ENCODE peak calls at places on chromosome 7, in five cellular contexts. T, E, Y, F and M are unnamed samples.

GRCh38 chr7:7911339-7911738 is 57.3 kb upstream of the GLCCI1 start:
- DNase-seq in T (no peak), E (peak), Y (no peak), F (no peak), M (no peak)

GRCh38 chr7:68420342-68420750 is 1177.9 kb upstream of the AUTS2 start:
- DNase-seq in T (no peak), E (no peak), Y (no peak), F (no peak), M (no peak)

GRCh38 chr7:124034754-124035100 is 1.9 kb upstream of the TMEM229A start:
- DNase-seq in T (no peak), E (no peak), Y (no peak), F (no peak), M (no peak)

GRCh38 chr7:158042156-158042880 is 545.3 kb downstream of the PTPRN2 start:
- DNase-seq in T (no peak), E (no peak), Y (no peak), F (no peak), M (no peak)

GRCh38 chr7:155807013-155807804 is 5.1 kb downstream of the SHH start:
- DNase-seq in T (no peak), E (no peak), Y (no peak), F (no peak), M (no peak)

GRCh38 chr7:2470204-2471021 is 5.8 kb downstream of the GRIFIN start:
- DNase-seq in T (no peak), E (no peak), Y (no peak), F (no peak), M (no peak)

GRCh38 chr7:71364559-71364958 is 232.6 kb downstream of the GALNT17 start:
- DNase-seq in T (no peak), E (no peak), Y (no peak), F (no peak), M (no peak)

GRCh38 chr7:47888371-47889265 is 59.6 kb downstream of the PKD1L1 start:
- DNase-seq in T (no peak), E (no peak), Y (no peak), F (no peak), M (no peak)

GRCh38 chr7:28778781-28779180 is 179.3 kb downstream of the TRIL start:
- DNase-seq in T (no peak), E (peak), Y (no peak), F (no peak), M (no peak)

GRCh38 chr7:139183878-139184338 is 47.1 kb upstream of the UBN2 start:
- DNase-seq in T (no peak), E (no peak), Y (no peak), F (no peak), M (peak)

GRCh38 chr7:101163281-101164070 is 1.9 kb downstream of the VGF start:
- DNase-seq in T (no peak), E (peak), Y (peak), F (peak), M (no peak)

GRCh38 chr7:80699030-80699638 is 60.7 kb downstream of the CD36 start:
- DNase-seq in T (no peak), E (peak), Y (peak), F (no peak), M (peak)

GRCh38 chr7:2173184-2173827 is 59.4 kb downstream of the MAD1L1 start:
- DNase-seq in T (no peak), E (no peak), Y (no peak), F (no peak), M (no peak)

GRCh38 chr7:4633012-4633411 is 49.1 kb upstream of the FOXK1 start:
- DNase-seq in T (no peak), E (peak), Y (no peak), F (no peak), M (no peak)

GRCh38 chr7:111199643-111200042 is 108.7 kb downstream of the LRRN3 start:
- DNase-seq in T (no peak), E (peak), Y (no peak), F (no peak), M (no peak)

GRCh38 chr7:67696878-67697277 is 700.2 kb downstream of the TYW1 start:
- DNase-seq in T (no peak), E (no peak), Y (no peak), F (no peak), M (no peak)

GRCh38 chr7:5360451-5360850 is 63.2 kb downstream of the TNRC18 start:
- DNase-seq in T (no peak), E (no peak), Y (no peak), F (no peak), M (peak)

GRCh38 chr7:44713680-44714335 is 34.8 kb upstream of the ZMIZ2 start:
- DNase-seq in T (no peak), E (peak), Y (no peak), F (no peak), M (no peak)

GRCh38 chr7:50450691-50451051 is 521 bp upstream of the FIGNL1 start:
- DNase-seq in T (peak), E (peak), Y (peak), F (peak), M (no peak)

GRCh38 chr7:139023076-139023475 is 12.8 kb downstream of the ZC3HAV1L start:
- DNase-seq in T (no peak), E (peak), Y (no peak), F (no peak), M (no peak)

GRCh38 chr7:44059219-44060090 is 5.9 kb downstream of the PGAM2 start:
- DNase-seq in T (peak), E (no peak), Y (peak), F (no peak), M (no peak)

GRCh38 chr7:18495412-18496335 is at the start of gene HDAC9:
- DNase-seq in T (peak), E (peak), Y (peak), F (peak), M (no peak)

GRCh38 chr7:144728556-144728955 is 107.3 kb downstream of the TPK1 start:
- DNase-seq in T (no peak), E (no peak), Y (no peak), F (no peak), M (no peak)

GRCh38 chr7:156179872-156180390 is 367.7 kb upstream of the SHH start:
- DNase-seq in T (no peak), E (no peak), Y (no peak), F (no peak), M (no peak)

GRCh38 chr7:51295435-51296269 is 21.0 kb downstream of the COBL start:
- DNase-seq in T (no peak), E (no peak), Y (no peak), F (no peak), M (no peak)

GRCh38 chr7:132065973-132066611 is 509.7 kb upstream of the PODXL start:
- DNase-seq in T (no peak), E (peak), Y (no peak), F (no peak), M (no peak)

GRCh38 chr7:73841689-73842247 is 548 bp downstream of the METTL27 start:
- DNase-seq in T (no peak), E (no peak), Y (no peak), F (no peak), M (no peak)

GRCh38 chr7:130210181-130210935 is 2.7 kb downstream of the SSMEM1 start:
- DNase-seq in T (no peak), E (peak), Y (no peak), F (no peak), M (no peak)

GRCh38 chr7:148856035-148856881 is 27.8 kb downstream of the EZH2 start:
- DNase-seq in T (peak), E (peak), Y (peak), F (peak), M (peak)

GRCh38 chr7:4066626-4067475 is 615.2 kb upstream of the FOXK1 start:
- DNase-seq in T (no peak), E (no peak), Y (no peak), F (no peak), M (no peak)

GRCh38 chr7:20064974-20065862 is 152.0 kb downstream of the MACC1 start:
- DNase-seq in T (no peak), E (peak), Y (peak), F (peak), M (no peak)

GRCh38 chr7:13336227-13336626 is 648.8 kb downstream of the ARL4A start:
- DNase-seq in T (no peak), E (peak), Y (no peak), F (no peak), M (no peak)

GRCh38 chr7:135925205-135925604 is 52.0 kb downstream of the MTPN start:
- DNase-seq in T (no peak), E (no peak), Y (no peak), F (no peak), M (no peak)

GRCh38 chr7:81886211-81886764 is 116.4 kb upstream of the HGF start:
- DNase-seq in T (no peak), E (peak), Y (no peak), F (no peak), M (no peak)

GRCh38 chr7:54477083-54477482 is 65.1 kb upstream of the VSTM2A start:
- DNase-seq in T (no peak), E (no peak), Y (no peak), F (no peak), M (no peak)

GRCh38 chr7:36132025-36132424 is 21.0 kb upstream of the EEPD1 start:
- DNase-seq in T (no peak), E (no peak), Y (no peak), F (no peak), M (no peak)